ENCODE peak calls at places on chromosome 15, in six cellular contexts. T is hepatocyte, L is GM20000, M is cardiac fibroblast, D is GM23338, B is OCI-LY7. N is an unnamed sample.

GRCh38 chr15:43515731-43516130 is 1.7 kb upstream of the MAP1A start:
- DNase-seq in B (no peak), M (no peak), L (no peak), D (no peak), T (no peak), N (no peak)

GRCh38 chr15:57861039-57861638 is 154.6 kb downstream of the POLR2M start:
- DNase-seq in B (peak; percentile 52), D (peak; percentile 76), M (peak; percentile 87), T (peak; percentile 73), L (peak; percentile 47), N (peak; percentile 17)

GRCh38 chr15:65558336-65558735 is 28.1 kb downstream of the HACD3 start:
- DNase-seq in M (peak; percentile 49), L (no peak), B (no peak), T (no peak), D (no peak), N (no peak)

GRCh38 chr15:36661042-36661441 is 81.6 kb downstream of the CDIN1 start:
- DNase-seq in B (no peak), T (no peak), D (no peak), L (no peak), M (no peak), N (no peak)

GRCh38 chr15:49855917-49856637 is 235.2 kb downstream of the DTWD1 start:
- DNase-seq in M (peak; percentile 98), D (no peak), B (no peak), L (no peak), T (no peak), N (no peak)

GRCh38 chr15:65829150-65829764 is 37.2 kb upstream of the DENND4A start:
- DNase-seq in D (peak; percentile 62), T (peak; percentile 58), B (peak; percentile 73), M (peak; percentile 45), L (peak; percentile 33), N (no peak)

GRCh38 chr15:44101944-44102343 is 93.1 kb downstream of the FRMD5 start:
- DNase-seq in M (peak; percentile 83), T (no peak), D (no peak), L (no peak), B (no peak), N (no peak)

GRCh38 chr15:42107483-42107882 is 13.1 kb upstream of the PLA2G4D start:
- DNase-seq in T (no peak), B (peak; percentile 31), D (no peak), L (no peak), M (no peak), N (no peak)

GRCh38 chr15:85854345-85855097 is 59.8 kb upstream of the KLHL25 start:
- DNase-seq in T (peak; percentile 75), B (peak; percentile 68), M (peak; percentile 81), D (peak; percentile 84), L (peak; percentile 71), N (peak; percentile 81)

GRCh38 chr15:67674983-67675382 is 132.5 kb downstream of the MAP2K5 start:
- DNase-seq in M (no peak), B (no peak), T (no peak), D (no peak), L (no peak), N (no peak)

GRCh38 chr15:72491768-72492167 is 17.6 kb downstream of the ARIH1 start:
- DNase-seq in T (no peak), B (no peak), L (no peak), D (no peak), M (peak; percentile 86), N (no peak)

GRCh38 chr15:82313446-82313845 is 35.8 kb downstream of the GOLGA6L10 start:
- DNase-seq in M (no peak), B (no peak), T (no peak), L (no peak), D (no peak), N (no peak)

GRCh38 chr15:93030430-93031102 is 58.4 kb downstream of the RGMA start:
- DNase-seq in B (peak; percentile 69), M (peak; percentile 70), T (peak; percentile 78), D (peak; percentile 87), L (peak; percentile 88), N (peak; percentile 90)

GRCh38 chr15:68658151-68658550 is 79.4 kb downstream of the CORO2B start:
- DNase-seq in L (no peak), B (no peak), T (no peak), D (no peak), M (no peak), N (no peak)

GRCh38 chr15:67835349-67836133 is 4.3 kb downstream of the RNU6-1 start:
- DNase-seq in M (no peak), D (peak; percentile 78), L (no peak), B (no peak), T (no peak), N (no peak)

GRCh38 chr15:81189583-81190283 is 6.9 kb upstream of the IL16 start:
- DNase-seq in D (no peak), T (peak; percentile 67), M (peak; percentile 98), L (no peak), B (no peak), N (no peak)

GRCh38 chr15:76161153-76162049 is 101.6 kb downstream of the TMEM266 start:
- DNase-seq in L (no peak), B (no peak), T (no peak), M (no peak), D (no peak), N (no peak)

GRCh38 chr15:82544431-82544830 is 4.2 kb upstream of the RPS17 start:
- DNase-seq in T (no peak), L (no peak), D (no peak), M (no peak), B (no peak), N (no peak)

GRCh38 chr15:72740202-72740601 is 43.4 kb downstream of the ADPGK start:
- DNase-seq in B (peak; percentile 49), M (no peak), T (no peak), D (no peak), L (peak; percentile 56), N (peak; percentile 57)

GRCh38 chr15:55110446-55110845 is 86.3 kb downstream of the RSL24D1 start:
- DNase-seq in B (no peak), T (no peak), L (no peak), M (no peak), D (peak; percentile 3), N (no peak)

GRCh38 chr15:55108448-55108847 is 88.3 kb downstream of the RSL24D1 start:
- DNase-seq in T (no peak), D (no peak), L (no peak), M (no peak), B (no peak), N (no peak)

GRCh38 chr15:55106155-55106554 is 90.6 kb downstream of the RSL24D1 start:
- DNase-seq in M (no peak), T (no peak), B (no peak), D (no peak), L (no peak), N (no peak)

DNA sequence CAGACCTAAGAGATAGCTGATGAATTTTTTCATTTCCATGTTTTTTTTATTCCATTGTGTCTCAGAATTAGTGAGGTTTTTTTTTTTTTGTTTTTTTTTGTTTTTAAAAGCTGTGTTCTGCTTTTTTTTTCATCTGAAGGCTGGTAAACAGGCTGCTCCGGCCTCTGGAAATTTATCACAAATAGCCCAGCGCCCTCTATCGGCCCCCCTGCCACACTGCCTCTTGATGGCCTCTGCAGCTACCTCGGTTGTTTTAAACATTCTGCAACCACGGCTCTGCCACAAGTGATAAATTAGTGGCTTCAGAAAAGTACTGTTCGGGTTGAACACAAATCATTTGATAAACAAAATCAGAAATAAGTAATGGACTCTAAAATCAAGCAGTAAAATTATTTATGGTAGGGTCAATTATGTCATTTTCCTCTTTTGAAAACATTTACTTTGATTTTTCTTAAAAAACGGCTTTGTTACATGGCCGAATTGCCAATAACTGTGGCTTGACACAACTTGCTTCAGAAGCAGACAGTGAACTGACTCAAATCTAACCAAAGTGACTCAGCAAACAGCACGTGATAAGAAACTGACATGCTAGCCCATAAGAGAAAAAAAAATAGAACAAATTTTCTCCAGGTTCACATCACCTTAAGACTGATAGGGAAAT is 87.8 kb downstream of the RSL24D1 start:
- DNase-seq in B (peak; percentile 58), D (peak; percentile 77), T (peak; percentile 69), L (peak; percentile 59), M (peak; percentile 65), N (peak; percentile 49)
- TF ChIP-seq CTCF in B (peak; percentile 94), D (peak; percentile 58), T (peak; percentile 56), L (peak; percentile 84), M (peak; percentile 87), N (peak; percentile 78)

GRCh38 chr15:29815000-29815704 is 7.1 kb downstream of the TJP1 start:
- DNase-seq in M (peak; percentile 62), B (no peak), D (no peak), L (no peak), T (peak; percentile 39), N (no peak)
- TF ChIP-seq CTCF in M (no peak), B (no peak), D (no peak), L (no peak), T (no peak), N (no peak)

GRCh38 chr15:100334456-100334855 is 7.3 kb downstream of the ADAMTS17 start:
- DNase-seq in D (no peak), B (no peak), L (no peak), T (no peak), M (no peak), N (no peak)

GRCh38 chr15:100335335-100335999 is 6.3 kb downstream of the ADAMTS17 start:
- DNase-seq in M (no peak), B (no peak), L (no peak), D (no peak), T (no peak), N (no peak)

GRCh38 chr15:100334015-100334414 is 7.8 kb downstream of the ADAMTS17 start:
- DNase-seq in B (no peak), M (no peak), D (no peak), L (no peak), T (no peak), N (no peak)

GRCh38 chr15:100336061-100336460 is 5.7 kb downstream of the ADAMTS17 start:
- DNase-seq in B (no peak), L (no peak), T (no peak), M (no peak), D (no peak), N (no peak)

DNA sequence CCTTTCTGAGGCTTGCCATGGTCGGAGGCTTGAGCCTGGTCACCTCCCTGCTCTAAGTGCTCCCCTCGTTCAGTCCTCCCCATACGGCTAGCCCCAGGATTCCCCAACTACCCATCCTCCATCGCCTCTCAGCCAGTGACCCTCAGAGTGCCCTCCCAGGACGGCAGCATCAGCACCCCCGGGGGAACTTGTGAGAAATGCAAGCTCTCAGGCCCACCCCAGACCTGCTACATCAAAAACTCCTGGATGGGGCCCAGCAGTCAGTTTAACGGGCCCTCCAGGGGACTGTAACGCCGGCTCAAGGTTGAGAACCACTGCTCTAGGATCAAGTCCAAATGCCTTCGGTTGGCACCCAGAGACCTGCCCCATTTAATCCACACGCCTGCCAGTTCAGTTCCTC is 6.9 kb downstream of the ADAMTS17 start:
- DNase-seq in D (peak; percentile 58), T (no peak), L (no peak), B (no peak), M (no peak), N (no peak)
- TF ChIP-seq CTCF in D (peak; percentile 34), T (no peak), L (no peak), B (no peak), M (no peak), N (no peak)

GRCh38 chr15:90248760-90249122 is 615 bp upstream of the TTLL13 start:
- DNase-seq in L (no peak), B (no peak), D (peak; percentile 21), M (no peak), T (no peak), N (no peak)

GRCh38 chr15:90249123-90249863 is at the start of gene TTLL13:
- DNase-seq in L (peak; percentile 68), D (peak; percentile 97), M (peak; percentile 79), T (peak; percentile 96), B (peak; percentile 65), N (peak; percentile 79)
- TF ChIP-seq CTCF in L (no peak), D (no peak), M (no peak), T (no peak), B (no peak), N (no peak)